ENCODE peak calls at places on chromosomes 5 and 9, in five cellular contexts. H, I, Y, F and R are unnamed samples.

GRCh38 chr9:76704601-76705204 is 59.5 kb upstream of the PCA3 start:
- DNase-seq in F (no peak), H (no peak), Y (no peak), I (peak; percentile 28), R (no peak)

GRCh38 chr5:83368317-83368716 is 103.2 kb upstream of the VCAN start:
- DNase-seq in I (no peak), F (no peak), Y (no peak), H (no peak), R (no peak)

GRCh38 chr5:153748823-153749222 is 258.4 kb downstream of the GRIA1 start:
- DNase-seq in H (no peak), Y (no peak), F (no peak), I (no peak), R (no peak)

GRCh38 chr9:4788703-4789102 is 4.0 kb upstream of the RCL1 start:
- DNase-seq in Y (no peak), H (no peak), F (no peak), I (no peak), R (no peak)

GRCh38 chr5:98977723-98978122 is 48.9 kb upstream of the CHD1 start:
- DNase-seq in I (no peak), F (peak; percentile 77), H (no peak), Y (no peak), R (no peak)

GRCh38 chr9:124480621-124480981 is 26.6 kb downstream of the NR5A1 start:
- DNase-seq in Y (no peak), H (no peak), F (no peak), I (no peak), R (no peak)

GRCh38 chr5:84327591-84327990 is 57.1 kb downstream of the EDIL3 start:
- DNase-seq in I (no peak), F (no peak), H (no peak), Y (no peak), R (no peak)

GRCh38 chr9:107710552-107710951 is 221.0 kb upstream of the KLF4 start:
- DNase-seq in H (no peak), Y (no peak), I (no peak), F (no peak), R (no peak)

GRCh38 chr9:5186416-5187169 is 1.2 kb upstream of the INSL6 start:
- DNase-seq in H (no peak), Y (no peak), F (peak; percentile 58), I (no peak), R (peak; percentile 75)

GRCh38 chr9:8486095-8486494 is 686.5 kb upstream of the DMAC1 start:
- DNase-seq in Y (no peak), F (peak; percentile 63), I (peak; percentile 32), H (peak; percentile 9), R (no peak)

GRCh38 chr5:106140101-106140500 is 1530.6 kb downstream of the EFNA5 start:
- DNase-seq in H (no peak), F (no peak), I (no peak), Y (no peak), R (no peak)

GRCh38 chr5:17379188-17379951 is 118.7 kb upstream of the TAF11L2 start:
- DNase-seq in I (no peak), H (no peak), Y (no peak), F (no peak), R (no peak)

GRCh38 chr5:137263319-137263718 is 235.8 kb downstream of the SPOCK1 start:
- DNase-seq in F (no peak), I (no peak), Y (no peak), H (no peak), R (no peak)

GRCh38 chr5:69502375-69503143 is 10.0 kb downstream of the OCLN start:
- DNase-seq in F (no peak), I (no peak), H (no peak), Y (no peak), R (no peak)

GRCh38 chr5:131381792-131382191 is 117.9 kb downstream of the CDC42SE2 start:
- DNase-seq in Y (no peak), H (no peak), I (no peak), F (no peak), R (no peak)

GRCh38 chr5:159098285-159099048 is 1.2 kb downstream of the EBF1 start:
- DNase-seq in F (no peak), H (no peak), Y (no peak), I (peak; percentile 15), R (no peak)

GRCh38 chr9:21677387-21677786 is 125.0 kb upstream of the MTAP start:
- DNase-seq in I (no peak), Y (no peak), F (no peak), H (no peak), R (no peak)

GRCh38 chr9:26789959-26790358 is 102.6 kb downstream of the CAAP1 start:
- DNase-seq in I (no peak), Y (no peak), F (no peak), H (no peak), R (no peak)

GRCh38 chr9:26791274-26791673 is 101.3 kb downstream of the CAAP1 start:
- DNase-seq in H (no peak), Y (no peak), I (no peak), F (no peak), R (no peak)

GRCh38 chr9:26781906-26782305 is 110.7 kb downstream of the CAAP1 start:
- DNase-seq in F (peak; percentile 48), Y (no peak), H (no peak), I (no peak), R (no peak)

GRCh38 chr9:26786571-26786970 is 106.0 kb downstream of the CAAP1 start:
- DNase-seq in Y (no peak), F (no peak), I (no peak), H (no peak), R (no peak)
- H3K4me1 ChIP-seq in Y (no peaks in the 10 kb centered on the region), F (no peaks in the 10 kb centered on the region), I (no peaks in the 10 kb centered on the region), H (peaks cover 3% of the 10 kb centered on the region), R (no peaks in the 10 kb centered on the region)

GRCh38 chr5:43065384-43066230 is 25.5 kb upstream of the ANXA2R start:
- DNase-seq in F (peak; percentile 65), Y (peak; percentile 79), H (peak; percentile 47), I (peak; percentile 49), R (peak; percentile 75)

GRCh38 chr5:43066231-43066798 is 26.2 kb upstream of the ANXA2R start:
- DNase-seq in Y (peak; percentile 83), F (peak; percentile 84), H (peak; percentile 74), I (peak; percentile 68), R (peak; percentile 82)

GRCh38 chr5:43066799-43067741 is 27.0 kb upstream of the ANXA2R start:
- DNase-seq in Y (peak; percentile 93), F (peak; percentile 92), H (peak; percentile 88), I (peak; percentile 86), R (peak; percentile 91)

GRCh38 chr5:43063731-43064171 is 23.6 kb upstream of the ANXA2R start:
- DNase-seq in H (no peak), I (no peak), F (no peak), Y (no peak), R (peak; percentile 35)

GRCh38 chr5:43068037-43068436 is 27.9 kb upstream of the ANXA2R start:
- DNase-seq in I (no peak), F (no peak), H (no peak), Y (no peak), R (no peak)
- H3K4me3 ChIP-seq in I (peak overlapping the region; percentile 79), F (peak overlapping the region; percentile 94), H (peak overlapping the region; percentile 85), Y (peak overlapping the region; percentile 87), R (no peak overlapping the region)

GRCh38 chr5:103041071-103041676 is 78.8 kb downstream of the GIN1 start:
- DNase-seq in Y (no peak), I (no peak), F (no peak), H (no peak), R (no peak)
- TF ChIP-seq CTCF in Y (peak; percentile 67), I (peak; percentile 71), F (peak; percentile 53), H (peak; percentile 38), R (no peak)

GRCh38 chr9:114390952-114391351 is 3.2 kb upstream of the AKNA start:
- DNase-seq in F (no peak), H (no peak), Y (no peak), I (no peak), R (no peak)
- H3K4me1 ChIP-seq in F (peaks cover 5% of the 10 kb centered on the region), H (peaks cover 31% of the 10 kb centered on the region), Y (no peaks in the 10 kb centered on the region), I (peaks cover 49% of the 10 kb centered on the region), R (peaks cover 68% of the 10 kb centered on the region)

GRCh38 chr9:30688801-30689200 is 1695.6 kb upstream of the ACO1 start:
- DNase-seq in H (no peak), I (no peak), F (no peak), Y (no peak), R (no peak)
- H3K4me3 ChIP-seq in H (no peak overlapping the region), I (no peak overlapping the region), F (no peak overlapping the region), Y (no peak overlapping the region), R (no peak overlapping the region)

GRCh38 chr5:136018814-136019777 is 9.7 kb upstream of the TGFBI start:
- DNase-seq in Y (no peak), I (peak; percentile 84), H (peak; percentile 47), F (peak; percentile 89), R (peak; percentile 53)
- TF ChIP-seq CTCF in Y (peak; percentile 25), I (peak; percentile 34), H (no peak), F (peak; percentile 27), R (no peak)

GRCh38 chr9:33151601-33152000 is 15.5 kb downstream of the B4GALT1 start:
- DNase-seq in F (no peak), H (no peak), I (no peak), Y (no peak), R (no peak)

GRCh38 chr9:33151007-33151557 is 16.1 kb downstream of the B4GALT1 start:
- DNase-seq in H (peak; percentile 84), F (peak; percentile 62), I (peak; percentile 65), Y (peak; percentile 75), R (peak; percentile 64)

GRCh38 chr9:33153666-33154065 is 13.5 kb downstream of the B4GALT1 start:
- DNase-seq in Y (no peak), I (no peak), H (no peak), F (no peak), R (no peak)

GRCh38 chr9:33154368-33154767 is 12.8 kb downstream of the B4GALT1 start:
- DNase-seq in F (no peak), H (no peak), I (no peak), Y (no peak), R (no peak)

GRCh38 chr9:33153001-33153400 is 14.1 kb downstream of the B4GALT1 start:
- DNase-seq in I (no peak), F (no peak), H (no peak), Y (no peak), R (no peak)
- H3K4me1 ChIP-seq in I (peaks cover 72% of the 10 kb centered on the region), F (no peaks in the 10 kb centered on the region), H (peaks cover 9% of the 10 kb centered on the region), Y (no peaks in the 10 kb centered on the region), R (peaks cover 29% of the 10 kb centered on the region)

DNA sequence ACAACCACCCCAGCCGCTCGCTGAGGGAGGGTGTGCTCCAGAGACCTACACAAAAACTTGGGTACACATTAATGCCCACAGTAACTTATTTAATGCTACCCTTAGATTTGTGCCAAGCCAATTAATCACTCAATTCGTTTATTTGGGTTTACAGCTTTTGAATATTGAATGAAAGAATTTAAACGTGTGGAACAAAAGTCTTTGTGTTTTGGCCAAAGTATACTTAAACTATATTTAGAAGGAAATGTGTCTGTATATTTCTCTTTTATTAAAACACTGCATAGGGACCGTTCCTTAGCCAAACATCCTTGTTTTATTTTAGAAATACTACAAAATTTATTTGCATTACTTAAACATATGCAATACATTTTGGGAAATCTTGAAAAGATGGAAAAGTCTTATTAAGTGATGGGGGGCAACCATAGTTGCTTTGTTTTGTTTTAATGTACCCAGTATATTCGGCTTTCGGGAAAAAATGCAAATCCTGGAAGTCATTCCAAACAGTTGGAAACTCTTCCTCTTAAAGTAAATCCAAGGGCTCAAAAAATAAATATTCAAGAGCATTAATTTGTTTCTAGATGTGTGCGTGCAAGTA is 11.8 kb downstream of the ZNF608 start:
- DNase-seq in F (no peak), Y (no peak), I (no peak), H (no peak), R (no peak)
- H3K4me3 ChIP-seq in F (no peak overlapping the region), Y (peak overlapping the region; percentile 41), I (peak overlapping the region; percentile 53), H (peak overlapping the region; percentile 20), R (no peak overlapping the region)

GRCh38 chr5:172646716-172647285 is 5.7 kb downstream of the NEURL1B start:
- DNase-seq in I (peak; percentile 63), Y (peak; percentile 79), F (no peak), H (peak; percentile 47), R (peak; percentile 61)
- TF ChIP-seq CTCF in I (peak; percentile 56), Y (peak; percentile 49), F (no peak), H (peak; percentile 39), R (peak; percentile 47)